ENCODE peak calls at places on chromosomes 16 and 17, in four cellular contexts. Y, F, T and P are unnamed samples.
A peak's percentile ranks its signal among the peaks of the same experiment; 100 is the strongest.

GRCh38 chr16:88439016-88439415 is 14.1 kb upstream of the ZFPM1 start:
- DNase-seq in F (no peak), Y (no peak), T (no peak), P (no peak)

GRCh38 chr16:89052824-89053724 is 40.6 kb upstream of the ACSF3 start:
- DNase-seq in F (peak; percentile 81), Y (no peak), T (no peak), P (no peak)

GRCh38 chr16:87002717-87003413 is 314.3 kb downstream of the C16orf95 start:
- DNase-seq in Y (no peak), T (peak; percentile 74), F (no peak), P (peak; percentile 17)

GRCh38 chr17:79027274-79027924 is 3.4 kb downstream of the C1QTNF1 start:
- DNase-seq in Y (no peak), F (peak; percentile 68), T (no peak), P (no peak)

GRCh38 chr16:29811896-29812665 is at the start of gene PRRT2:
- DNase-seq in Y (no peak), T (peak; percentile 38), F (peak; percentile 93), P (peak; percentile 49)

GRCh38 chr17:36481829-36482228 is 4.7 kb upstream of the ZNHIT3 start:
- DNase-seq in T (no peak), F (no peak), Y (no peak), P (no peak)

GRCh38 chr16:85377388-85378144 is 235.6 kb upstream of the GSE1 start:
- DNase-seq in Y (no peak), T (no peak), F (no peak), P (peak; percentile 86)

GRCh38 chr17:36980281-36980761 is 31.6 kb downstream of the AATF start:
- DNase-seq in Y (peak; percentile 25), F (no peak), T (peak; percentile 45), P (peak; percentile 59)

GRCh38 chr16:81637336-81638235 is 141.5 kb upstream of the PLCG2 start:
- DNase-seq in T (no peak), Y (no peak), F (no peak), P (no peak)

GRCh38 chr16:200388-200787 is 20.1 kb downstream of the HBQ1 start:
- DNase-seq in Y (peak; percentile 53), F (no peak), T (peak; percentile 84), P (peak; percentile 67)

GRCh38 chr17:12041316-12041715 is 20.6 kb downstream of the MAP2K4 start:
- DNase-seq in T (peak; percentile 85), F (no peak), Y (peak; percentile 84), P (peak; percentile 64)

GRCh38 chr16:78505544-78506371 is 406.3 kb downstream of the WWOX start:
- DNase-seq in F (peak; percentile 95), Y (no peak), T (peak; percentile 77), P (peak; percentile 74)

GRCh38 chr17:27247071-27247957 is 46.6 kb upstream of the WSB1 start:
- DNase-seq in F (peak; percentile 85), Y (peak; percentile 52), T (peak; percentile 91), P (peak; percentile 88)

GRCh38 chr17:35192708-35193107 is 1.5 kb downstream of the SLC35G3 start:
- DNase-seq in T (no peak), F (no peak), Y (no peak), P (no peak)

GRCh38 chr16:29777576-29778360 is at the start of gene ZG16:
- DNase-seq in T (no peak), F (no peak), Y (no peak), P (no peak)

GRCh38 chr17:50863221-50863843 is 2.8 kb downstream of the TOB1 start:
- DNase-seq in F (no peak), T (peak; percentile 61), Y (peak; percentile 39), P (peak; percentile 44)

GRCh38 chr16:17316005-17316404 is 154.8 kb downstream of the XYLT1 start:
- DNase-seq in F (no peak), Y (no peak), T (no peak), P (no peak)

GRCh38 chr16:3618782-3619166 is 7.4 kb upstream of the SLX4 start:
- DNase-seq in F (no peak), Y (peak; percentile 84), T (no peak), P (no peak)
- TF ChIP-seq CTCF in F (no peak), Y (no peak), T (no peak), P (no peak)

GRCh38 chr16:67068212-67068753 is 39.3 kb downstream of the CBFB start:
- DNase-seq in F (no peak), T (peak; percentile 60), Y (peak; percentile 41), P (no peak)
- H3K4me3 ChIP-seq in F (no peak overlapping the region), T (no peak overlapping the region), Y (no peak overlapping the region), P (no peak overlapping the region)

GRCh38 chr17:17783121-17783824 is 53.5 kb downstream of the SREBF1 start:
- DNase-seq in T (peak; percentile 18), Y (peak; percentile 23), F (peak; percentile 90), P (peak; percentile 48)
- TF ChIP-seq CTCF in T (no peak), Y (peak; percentile 30), F (no peak), P (peak; percentile 13)

DNA sequence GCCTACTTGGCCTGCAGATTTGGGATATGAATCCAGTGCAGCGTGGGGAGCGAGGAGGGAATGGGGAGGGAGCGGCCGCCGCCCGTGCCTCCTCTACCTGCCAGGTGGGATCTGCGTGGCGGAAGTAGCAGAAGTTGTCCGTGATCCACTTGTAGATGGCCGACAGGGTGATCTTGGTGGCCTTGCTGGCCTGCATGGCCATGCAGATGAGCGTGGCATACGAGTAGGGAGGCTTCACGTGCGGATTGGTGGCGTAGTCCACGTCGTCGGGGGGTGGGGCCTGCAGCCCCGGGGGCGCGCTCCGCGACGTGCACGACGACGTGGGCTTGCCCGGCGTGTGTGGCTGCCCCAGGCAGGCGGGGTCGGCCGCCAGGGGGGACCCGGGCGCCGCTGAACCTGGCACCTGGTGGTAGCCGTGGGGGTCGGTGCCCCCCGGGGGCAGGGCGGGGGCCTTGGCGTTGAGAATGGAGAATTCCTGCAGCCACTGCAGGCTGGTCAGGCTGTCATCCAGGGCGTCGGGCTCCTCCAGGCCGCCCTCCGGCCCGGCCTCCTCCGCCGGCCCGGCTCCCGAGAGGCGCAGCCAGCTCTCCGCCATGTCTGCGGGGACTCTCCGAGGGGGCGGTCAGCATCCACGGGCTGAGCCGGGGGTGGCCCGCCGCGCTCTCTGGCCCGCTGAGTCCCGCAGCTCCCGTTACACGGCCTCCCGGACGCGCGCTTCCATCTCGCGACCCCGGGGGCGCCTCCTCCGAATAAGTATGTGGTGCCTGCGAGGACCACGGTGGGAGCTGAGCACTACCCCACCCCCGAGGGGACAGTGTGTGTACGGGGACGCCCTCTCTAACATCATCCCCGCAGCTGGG is 1.0 kb downstream of the FOXJ1 start:
- DNase-seq in Y (no peak), F (peak; percentile 77), T (peak; percentile 7), P (no peak)
- H3K4me3 ChIP-seq in Y (no peak overlapping the region), F (peak overlapping the region; percentile 25), T (no peak overlapping the region), P (no peak overlapping the region)